ENCODE peak calls at places on chromosome 14, in seven cellular contexts. X, U, E, N, Q, Y and M are unnamed samples.

GRCh38 chr14:88791629-88792571 is 853 bp downstream of the EML5 start:
- DNase-seq in U (peak; percentile 28), E (peak; percentile 21), X (no peak), N (no peak), Y (peak; percentile 13), Q (no peak), M (no peak)

GRCh38 chr14:35341454-35342159 is 49.4 kb downstream of the PSMA6 start:
- DNase-seq in N (peak; percentile 78), U (peak; percentile 99), Y (peak; percentile 96), X (peak; percentile 88), Q (no peak), E (peak; percentile 100), M (peak; percentile 98)

GRCh38 chr14:36773558-36773957 is 111.9 kb downstream of the PAX9 start:
- DNase-seq in U (no peak), E (no peak), Y (no peak), Q (no peak), N (peak; percentile 26), X (peak; percentile 66), M (peak; percentile 30)

GRCh38 chr14:59463773-59464650 is 1.2 kb downstream of the GPR135 start:
- DNase-seq in Y (peak; percentile 20), N (no peak), X (no peak), Q (no peak), E (peak; percentile 18), U (no peak), M (no peak)

GRCh38 chr14:42854061-42854460 is 1247.4 kb downstream of the LRFN5 start:
- DNase-seq in U (no peak), N (no peak), Q (no peak), X (no peak), Y (no peak), E (no peak), M (no peak)

GRCh38 chr14:67420102-67420739 is 8.3 kb upstream of the PLEK2 start:
- DNase-seq in N (no peak), X (peak; percentile 47), Y (peak; percentile 22), Q (peak; percentile 56), U (no peak), E (peak; percentile 41), M (no peak)

GRCh38 chr14:75985618-75986438 is at the start of gene IFT43:
- DNase-seq in X (peak; percentile 72), E (peak; percentile 88), Q (peak; percentile 59), N (peak; percentile 77), Y (peak; percentile 93), U (peak; percentile 93), M (peak; percentile 85)

GRCh38 chr14:68363841-68364711 is 428.8 kb downstream of the ZFP36L1 start:
- DNase-seq in Y (no peak), X (no peak), U (no peak), N (no peak), E (no peak), Q (no peak), M (no peak)

GRCh38 chr14:89771251-89771650 is 183.3 kb downstream of the EFCAB11 start:
- DNase-seq in X (peak; percentile 23), U (no peak), N (no peak), Q (no peak), Y (peak; percentile 17), E (no peak), M (no peak)

GRCh38 chr14:95478818-95479217 is 37.6 kb downstream of the SYNE3 start:
- DNase-seq in Q (no peak), Y (no peak), U (no peak), E (no peak), X (no peak), N (no peak), M (no peak)

GRCh38 chr14:68685419-68686211 is 107.3 kb downstream of the ZFP36L1 start:
- DNase-seq in E (peak; percentile 79), Q (no peak), U (no peak), N (peak; percentile 88), X (peak; percentile 95), Y (peak; percentile 70), M (peak; percentile 91)

GRCh38 chr14:59483360-59483759 is 848 bp downstream of the L3HYPDH start:
- DNase-seq in Q (peak; percentile 14), E (no peak), N (peak; percentile 36), Y (peak; percentile 70), X (peak; percentile 86), U (no peak), M (peak; percentile 50)

GRCh38 chr14:64942531-64943111 is at the start of gene GPX2:
- DNase-seq in E (peak; percentile 80), U (no peak), N (peak; percentile 53), Y (no peak), Q (no peak), X (peak; percentile 39), M (no peak)

GRCh38 chr14:70096866-70097265 is 91.9 kb downstream of the SLC8A3 start:
- DNase-seq in N (peak; percentile 16), U (no peak), E (no peak), X (peak; percentile 33), Y (peak; percentile 37), Q (no peak), M (peak; percentile 9)

GRCh38 chr14:75979641-75980422 is 2.0 kb downstream of the TGFB3 start:
- DNase-seq in E (peak; percentile 42), N (no peak), Q (no peak), U (peak; percentile 64), Y (peak; percentile 29), X (no peak), M (no peak)

GRCh38 chr14:51862171-51862838 is 1.9 kb downstream of the GNG2 start:
- DNase-seq in Q (no peak), U (no peak), E (no peak), X (no peak), N (no peak), Y (peak; percentile 46), M (no peak)

GRCh38 chr14:74176404-74176788 is 62.9 kb upstream of the VSX2 start:
- DNase-seq in U (no peak), Q (no peak), E (no peak), X (no peak), N (no peak), Y (no peak), M (peak; percentile 27)

GRCh38 chr14:39441805-39442204 is 9.6 kb upstream of the FBXO33 start:
- DNase-seq in E (no peak), Q (no peak), U (no peak), Y (no peak), X (no peak), N (no peak), M (no peak)

GRCh38 chr14:94021416-94022157 is 4.6 kb upstream of the OTUB2 start:
- DNase-seq in Y (no peak), E (no peak), Q (no peak), X (no peak), U (no peak), N (no peak), M (no peak)

GRCh38 chr14:99733551-99734405 is 49.7 kb downstream of the CYP46A1 start:
- DNase-seq in U (no peak), E (peak; percentile 16), Y (no peak), Q (no peak), N (no peak), X (no peak), M (no peak)

GRCh38 chr14:95291859-95292542 is 27.7 kb downstream of the CLMN start:
- DNase-seq in Y (peak; percentile 59), U (peak; percentile 86), Q (peak; percentile 22), X (peak; percentile 85), E (peak; percentile 81), N (peak; percentile 67), M (peak; percentile 92)

GRCh38 chr14:71103662-71104484 is 196.6 kb downstream of the PCNX1 start:
- DNase-seq in N (peak; percentile 57), Y (peak; percentile 77), U (no peak), Q (peak; percentile 34), E (no peak), X (peak; percentile 78), M (peak; percentile 72)

GRCh38 chr14:94113908-94114588 is 3.5 kb downstream of the IFI27 start:
- DNase-seq in Q (no peak), X (no peak), Y (peak; percentile 41), N (no peak), U (no peak), E (no peak), M (no peak)

GRCh38 chr14:85675957-85676356 is 146.0 kb downstream of the FLRT2 start:
- DNase-seq in U (no peak), E (no peak), Q (no peak), Y (peak; percentile 3), N (no peak), X (no peak), M (no peak)

GRCh38 chr14:91373591-91374245 is 43.9 kb downstream of the CCDC88C start:
- DNase-seq in U (no peak), N (no peak), Y (no peak), Q (no peak), E (no peak), X (peak; percentile 38), M (no peak)

GRCh38 chr14:21408152-21408551 is 24.3 kb upstream of the SUPT16H start:
- DNase-seq in X (peak; percentile 69), E (no peak), U (no peak), N (peak; percentile 44), Y (peak; percentile 61), Q (no peak), M (peak; percentile 62)

GRCh38 chr14:59314019-59314608 is 125.6 kb downstream of the DAAM1 start:
- DNase-seq in U (no peak), E (no peak), Q (no peak), N (no peak), Y (no peak), X (peak; percentile 76), M (no peak)

GRCh38 chr14:86858043-86858442 is 1134.9 kb downstream of the GALC start:
- DNase-seq in E (no peak), Y (peak; percentile 16), X (no peak), U (no peak), N (no peak), Q (no peak), M (no peak)

GRCh38 chr14:58107947-58108552 is 44.0 kb downstream of the ARMH4 start:
- DNase-seq in Q (peak; percentile 31), X (peak; percentile 93), E (peak; percentile 25), U (no peak), N (peak; percentile 42), Y (peak; percentile 78), M (peak; percentile 56)
- TF ChIP-seq CTCF in Q (peak; percentile 88), X (peak; percentile 99), E (peak; percentile 62), U (peak; percentile 71), N (peak; percentile 86), Y (peak; percentile 71), M (peak; percentile 81)

GRCh38 chr14:104150201-104151027 is 12.0 kb downstream of the KIF26A start:
- DNase-seq in Y (peak; percentile 70), E (peak; percentile 75), X (no peak), Q (peak; percentile 27), U (no peak), N (no peak), M (no peak)
- TF ChIP-seq CTCF in Y (peak; percentile 46), E (no peak), X (peak; percentile 28), Q (no peak), U (no peak), N (no peak), M (no peak)

GRCh38 chr14:72155379-72155993 is 223.3 kb downstream of the RGS6 start:
- DNase-seq in X (no peak), E (no peak), U (no peak), N (no peak), Y (no peak), Q (no peak), M (no peak)
- TF ChIP-seq CTCF in X (no peak), E (no peak), U (no peak), N (no peak), Y (no peak), Q (no peak), M (no peak)

GRCh38 chr14:54338696-54339317 is 58.0 kb upstream of the CDKN3 start:
- DNase-seq in X (peak; percentile 93), U (no peak), Q (no peak), N (peak; percentile 34), Y (peak; percentile 74), E (no peak), M (peak; percentile 67)
- TF ChIP-seq CTCF in X (peak; percentile 99), U (no peak), Q (peak; percentile 50), N (peak; percentile 64), Y (peak; percentile 68), E (no peak), M (peak; percentile 69)

GRCh38 chr14:105398044-105398725 is at the start of gene TEX22:
- DNase-seq in X (peak; percentile 75), N (peak; percentile 73), U (peak; percentile 75), Q (peak; percentile 84), E (peak; percentile 88), Y (peak; percentile 94), M (peak; percentile 64)
- TF ChIP-seq CTCF in X (no peak), N (no peak), U (peak; percentile 37), Q (peak; percentile 37), E (no peak), Y (no peak), M (no peak)